ENCODE peak calls at places on chromosomes 3 and 15, in nine cellular contexts. C, V, N, F, T, K, J, B and M are unnamed samples.

GRCh38 chr3:114216186-114216970 is 21.0 kb downstream of the ZNF80 start:
- DNase-seq in F (no peak), T (peak), B (no peak), C (no peak), N (no peak), J (peak), K (no peak), V (peak), M (no peak)

GRCh38 chr3:9072667-9073009 is 109.4 kb upstream of the RAD18 start:
- DNase-seq in C (no peak), N (no peak), F (no peak), B (no peak), V (no peak), K (no peak), J (no peak), T (no peak), M (no peak)

GRCh38 chr15:65044724-65045481 is at the start of gene SLC51B:
- DNase-seq in B (peak), N (no peak), V (peak), F (no peak), J (no peak), C (peak), K (no peak), T (peak), M (no peak)

GRCh38 chr3:25621087-25621486 is 43.6 kb downstream of the TOP2B start:
- DNase-seq in B (no peak), J (no peak), C (no peak), N (no peak), V (no peak), K (no peak), T (no peak), F (no peak), M (no peak)

GRCh38 chr15:89307046-89307587 is 27.5 kb downstream of the POLG start:
- DNase-seq in K (no peak), C (no peak), N (no peak), F (no peak), V (peak), J (no peak), T (peak), B (no peak), M (no peak)

GRCh38 chr15:81483496-81483895 is 109.5 kb upstream of the TMC3 start:
- DNase-seq in N (no peak), T (no peak), V (no peak), J (no peak), B (no peak), F (no peak), K (no peak), C (no peak), M (no peak)

GRCh38 chr3:23455775-23456174 is 252.6 kb downstream of the UBE2E2 start:
- DNase-seq in F (no peak), C (no peak), N (no peak), J (peak), V (peak), B (no peak), K (no peak), T (peak), M (no peak)

GRCh38 chr3:40079845-40080240 is 229.7 kb upstream of the EIF1B start:
- DNase-seq in K (no peak), C (no peak), J (no peak), T (peak), B (no peak), V (peak), F (no peak), N (no peak), M (no peak)

GRCh38 chr3:119652306-119653033 is 7.9 kb downstream of the POPDC2 start:
- DNase-seq in J (no peak), C (no peak), V (no peak), T (no peak), K (no peak), N (no peak), F (no peak), B (no peak), M (no peak)

GRCh38 chr3:151439652-151440125 is 21.2 kb downstream of the IGSF10 start:
- DNase-seq in C (no peak), N (peak), V (peak), B (no peak), T (peak), F (no peak), J (peak), K (no peak), M (no peak)

GRCh38 chr3:170585008-170585936 is 603 bp downstream of the SLC7A14 start:
- DNase-seq in B (no peak), K (no peak), V (no peak), T (no peak), C (no peak), F (no peak), N (no peak), J (no peak), M (no peak)

GRCh38 chr3:69137006-69137405 is 14.6 kb upstream of the LMOD3 start:
- DNase-seq in J (no peak), K (no peak), V (no peak), F (no peak), B (no peak), T (peak), C (no peak), N (no peak), M (no peak)

GRCh38 chr3:50563867-50564266 is 3.7 kb downstream of the C3orf18 start:
- DNase-seq in T (no peak), J (no peak), C (no peak), F (no peak), K (no peak), B (no peak), N (no peak), V (no peak), M (no peak)

GRCh38 chr3:50155891-50156290 is 767 bp downstream of the SEMA3F start:
- DNase-seq in V (no peak), B (no peak), K (no peak), F (no peak), C (no peak), T (no peak), J (no peak), N (no peak), M (no peak)

GRCh38 chr3:132119531-132119930 is 84.7 kb upstream of the CPNE4 start:
- DNase-seq in V (no peak), K (no peak), T (no peak), B (no peak), J (no peak), F (no peak), N (no peak), C (no peak), M (no peak)

GRCh38 chr15:99343836-99344551 is 92.7 kb downstream of the LRRC28 start:
- DNase-seq in F (peak), C (peak), K (no peak), J (no peak), V (peak), N (peak), B (no peak), T (no peak), M (no peak)
- TF ChIP-seq CTCF in F (no peak), C (peak), K (no peak), J (peak), V (peak), N (peak), B (peak), T (peak), M (peak)

GRCh38 chr15:82874961-82875360 is 65.5 kb downstream of the WHAMM start:
- DNase-seq in B (peak), K (no peak), F (no peak), C (no peak), N (no peak), T (no peak), J (no peak), V (no peak), M (no peak)
- TF ChIP-seq CTCF in B (no peak), K (no peak), F (no peak), C (no peak), N (no peak), T (no peak), J (no peak), V (no peak), M (no peak)

GRCh38 chr3:47865192-47865591 is 62.3 kb downstream of the DHX30 start:
- DNase-seq in F (no peak), C (no peak), J (no peak), T (peak), B (no peak), K (no peak), V (peak), N (no peak), M (no peak)
- TF ChIP-seq CTCF in F (no peak), C (no peak), J (peak), T (peak), B (no peak), K (no peak), V (no peak), N (no peak), M (no peak)

GRCh38 chr15:73632670-73633058 is 525 bp downstream of the NPTN start:
- DNase-seq in J (no peak), C (no peak), V (no peak), N (peak), B (peak), K (no peak), F (no peak), T (no peak), M (no peak)

GRCh38 chr15:73633991-73634495 is 854 bp upstream of the NPTN start:
- DNase-seq in N (no peak), C (no peak), V (peak), T (peak), K (no peak), J (peak), B (peak), F (no peak), M (no peak)

GRCh38 chr15:73630796-73631471 is 2.3 kb downstream of the NPTN start:
- DNase-seq in K (no peak), F (no peak), B (no peak), N (no peak), J (no peak), V (no peak), C (no peak), T (peak), M (no peak)

GRCh38 chr15:73631915-73632669 is 1.1 kb downstream of the NPTN start:
- DNase-seq in J (no peak), T (peak), B (no peak), F (no peak), K (no peak), V (peak), C (peak), N (peak), M (no peak)

GRCh38 chr15:73633111-73633990 is at the start of gene NPTN:
- DNase-seq in K (peak), T (peak), B (peak), V (peak), J (peak), F (peak), C (peak), N (peak), M (peak)
- TF ChIP-seq CTCF in K (no peak), T (no peak), B (peak), V (peak), J (no peak), F (no peak), C (no peak), N (peak), M (no peak)

DNA sequence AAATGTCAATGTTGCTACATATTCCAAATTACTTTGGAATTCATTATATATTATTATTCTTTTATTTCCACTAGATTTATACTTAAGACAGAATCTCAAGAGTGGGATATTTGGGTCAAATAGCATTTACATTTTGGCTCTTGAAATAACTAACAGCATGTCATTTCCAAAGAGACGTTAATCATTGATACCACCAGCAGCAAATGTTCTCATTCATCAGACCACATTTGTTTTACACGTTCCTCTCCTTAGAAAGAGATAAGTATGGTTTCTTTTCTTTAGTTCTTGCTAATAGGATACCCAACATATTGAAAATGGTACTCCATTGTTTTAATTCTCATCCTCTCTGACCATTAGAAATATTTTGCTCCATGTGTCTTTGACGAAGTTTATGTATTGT is 229.8 kb downstream of the LPP start:
- DNase-seq in T (no peak), N (no peak), C (no peak), F (no peak), K (no peak), V (no peak), J (no peak), B (no peak), M (no peak)
- TF ChIP-seq CTCF in T (no peak), N (no peak), C (no peak), F (no peak), K (no peak), V (no peak), J (no peak), B (no peak), M (no peak)

GRCh38 chr3:188947983-188948657 is 223.7 kb upstream of the TPRG1 start:
- DNase-seq in F (no peak), K (peak), C (peak), N (peak), T (peak), B (peak), V (peak), J (peak), M (peak)

GRCh38 chr3:188946837-188947236 is 224.9 kb upstream of the TPRG1 start:
- DNase-seq in F (no peak), K (no peak), N (peak), C (no peak), B (no peak), T (no peak), V (peak), J (no peak), M (no peak)

GRCh38 chr3:188948658-188949400 is 222.9 kb upstream of the TPRG1 start:
- DNase-seq in N (peak), F (no peak), T (peak), V (peak), C (peak), B (no peak), J (peak), K (no peak), M (peak)

GRCh38 chr3:188946351-188946750 is 225.4 kb upstream of the TPRG1 start:
- DNase-seq in T (no peak), F (no peak), V (no peak), C (no peak), B (no peak), N (no peak), K (no peak), J (no peak), M (no peak)

GRCh38 chr3:188947401-188947982 is 224.3 kb upstream of the TPRG1 start:
- DNase-seq in B (peak), F (no peak), J (peak), C (peak), V (peak), N (peak), T (peak), K (peak), M (peak)
- TF ChIP-seq CTCF in B (peak), F (no peak), J (peak), C (peak), V (peak), N (peak), T (peak), K (peak), M (peak)